ENCODE peak calls at places on chromosomes 7 and 10, in seven cellular contexts. One of them, this sample, is unnamed. For H3K4me1, the result is how much of the 10 kb centered on the place peaks cover.

GRCh38 chr10:31647861-31648260 is 280.8 kb downstream of the ARHGAP12 start:
- DNase-seq in A673: no peak
- DNase-seq in neural progenitor cell: no peak
- DNase-seq in thoracic aorta: no peak
- DNase-seq in cardiac muscle cell: no peak
- DNase-seq in CD8-positive, alpha-beta T cell: no peak
- DNase-seq in colonic mucosa: no peak
- DNase-seq in this sample: no peak

GRCh38 chr7:36906448-36906847 is 182.2 kb upstream of the AOAH start:
- DNase-seq in colonic mucosa: no peak
- DNase-seq in cardiac muscle cell: no peak
- DNase-seq in A673: no peak
- DNase-seq in thoracic aorta: no peak
- DNase-seq in CD8-positive, alpha-beta T cell: no peak
- DNase-seq in neural progenitor cell: no peak
- DNase-seq in this sample: no peak

GRCh38 chr7:142587578-142588191 is 161.6 kb upstream of the PRSS1 start:
- DNase-seq in thoracic aorta: no peak
- DNase-seq in colonic mucosa: peak
- DNase-seq in A673: peak
- DNase-seq in CD8-positive, alpha-beta T cell: no peak
- DNase-seq in neural progenitor cell: peak
- DNase-seq in cardiac muscle cell: peak
- DNase-seq in this sample: peak

GRCh38 chr10:114393482-114393881 is 10.8 kb downstream of the AFAP1L2 start:
- DNase-seq in A673: no peak
- DNase-seq in cardiac muscle cell: no peak
- DNase-seq in thoracic aorta: no peak
- DNase-seq in colonic mucosa: no peak
- DNase-seq in neural progenitor cell: no peak
- DNase-seq in CD8-positive, alpha-beta T cell: no peak
- DNase-seq in this sample: no peak

GRCh38 chr7:29893351-29894005 is 87.2 kb downstream of the WIPF3 start:
- DNase-seq in thoracic aorta: no peak
- DNase-seq in cardiac muscle cell: no peak
- DNase-seq in neural progenitor cell: no peak
- DNase-seq in CD8-positive, alpha-beta T cell: no peak
- DNase-seq in A673: no peak
- DNase-seq in colonic mucosa: no peak
- DNase-seq in this sample: no peak

GRCh38 chr10:125062244-125063208 is 97.8 kb downstream of the CTBP2 start:
- DNase-seq in thoracic aorta: no peak
- DNase-seq in cardiac muscle cell: peak
- DNase-seq in colonic mucosa: no peak
- DNase-seq in CD8-positive, alpha-beta T cell: no peak
- DNase-seq in neural progenitor cell: no peak
- DNase-seq in A673: no peak
- DNase-seq in this sample: no peak

GRCh38 chr10:75197906-75198305 is 12.7 kb upstream of the VDAC2 start:
- DNase-seq in neural progenitor cell: peak
- DNase-seq in colonic mucosa: no peak
- DNase-seq in thoracic aorta: no peak
- DNase-seq in A673: no peak
- DNase-seq in cardiac muscle cell: no peak
- DNase-seq in CD8-positive, alpha-beta T cell: no peak
- DNase-seq in this sample: no peak

GRCh38 chr10:58951750-58952149 is 224.7 kb upstream of the PHYHIPL start:
- DNase-seq in neural progenitor cell: no peak
- DNase-seq in CD8-positive, alpha-beta T cell: no peak
- DNase-seq in cardiac muscle cell: peak
- DNase-seq in A673: no peak
- DNase-seq in colonic mucosa: no peak
- DNase-seq in thoracic aorta: no peak
- DNase-seq in this sample: peak

DNA sequence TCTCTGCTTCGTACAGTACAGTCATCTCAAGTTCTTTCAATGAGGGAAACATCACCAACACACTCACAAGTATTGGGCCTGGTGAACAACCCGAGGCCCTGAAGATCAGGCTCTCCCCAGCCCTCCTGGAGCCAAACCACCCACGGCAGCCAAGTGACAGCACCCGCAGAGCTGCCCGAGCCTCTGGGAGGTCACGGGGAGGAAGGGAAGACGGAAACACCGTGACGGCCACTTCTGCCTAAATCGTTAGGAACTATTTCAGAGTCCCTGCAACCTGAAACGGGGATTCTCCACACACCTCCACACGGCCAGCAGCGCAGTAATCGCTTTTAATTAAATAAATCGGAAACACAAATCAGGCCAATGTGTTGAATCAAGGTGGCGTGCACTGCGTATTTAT is 222.6 kb downstream of the MAD1L1 start:
- DNase-seq in colonic mucosa: no peak
- DNase-seq in A673: no peak
- DNase-seq in cardiac muscle cell: no peak
- DNase-seq in thoracic aorta: no peak
- DNase-seq in CD8-positive, alpha-beta T cell: no peak
- DNase-seq in neural progenitor cell: no peak
- DNase-seq in this sample: no peak
- H3K4me1 ChIP-seq in colonic mucosa: under half
- H3K4me1 ChIP-seq in A673: under half
- H3K4me1 ChIP-seq in cardiac muscle cell: under half
- H3K4me1 ChIP-seq in thoracic aorta: under half
- H3K4me1 ChIP-seq in CD8-positive, alpha-beta T cell: under half
- H3K4me1 ChIP-seq in neural progenitor cell: under half
- H3K4me1 ChIP-seq in this sample: under half

DNA sequence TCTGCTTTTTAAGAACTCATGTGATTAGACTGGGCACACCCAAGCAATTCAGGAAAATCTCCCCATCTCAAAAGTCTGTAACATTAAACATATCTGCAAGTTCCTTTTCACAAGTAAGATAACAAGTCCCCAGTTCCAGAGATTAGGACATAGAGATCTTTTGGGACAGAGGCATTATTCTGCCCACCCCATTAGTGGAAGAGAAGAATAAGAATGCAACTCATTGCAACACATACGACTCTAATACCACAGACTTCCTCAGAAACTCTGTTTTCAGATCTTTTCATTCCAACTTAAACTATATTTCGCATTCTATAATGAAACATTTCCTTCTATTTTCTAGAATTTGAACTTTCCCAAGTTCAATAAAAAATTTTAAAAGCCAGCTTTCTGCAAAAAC is 137.7 kb downstream of the SEMA3C start:
- DNase-seq in CD8-positive, alpha-beta T cell: no peak
- DNase-seq in thoracic aorta: no peak
- DNase-seq in colonic mucosa: no peak
- DNase-seq in cardiac muscle cell: no peak
- DNase-seq in A673: no peak
- DNase-seq in neural progenitor cell: no peak
- DNase-seq in this sample: peak
- H3K4me1 ChIP-seq in CD8-positive, alpha-beta T cell: under half
- H3K4me1 ChIP-seq in thoracic aorta: half or more
- H3K4me1 ChIP-seq in colonic mucosa: under half
- H3K4me1 ChIP-seq in cardiac muscle cell: under half
- H3K4me1 ChIP-seq in A673: under half
- H3K4me1 ChIP-seq in neural progenitor cell: under half
- H3K4me1 ChIP-seq in this sample: half or more

GRCh38 chr7:159094919-159095915 is 49.5 kb downstream of the VIPR2 start:
- DNase-seq in neural progenitor cell: no peak
- DNase-seq in CD8-positive, alpha-beta T cell: no peak
- DNase-seq in thoracic aorta: no peak
- DNase-seq in colonic mucosa: no peak
- DNase-seq in A673: no peak
- DNase-seq in cardiac muscle cell: no peak
- DNase-seq in this sample: no peak
- H3K4me1 ChIP-seq in neural progenitor cell: under half
- H3K4me1 ChIP-seq in CD8-positive, alpha-beta T cell: under half
- H3K4me1 ChIP-seq in thoracic aorta: half or more
- H3K4me1 ChIP-seq in colonic mucosa: under half
- H3K4me1 ChIP-seq in A673: under half
- H3K4me1 ChIP-seq in cardiac muscle cell: under half
- H3K4me1 ChIP-seq in this sample: under half

GRCh38 chr10:132542086-132542775 is 4.6 kb downstream of the INPP5A start:
- DNase-seq in thoracic aorta: peak
- DNase-seq in A673: no peak
- DNase-seq in colonic mucosa: no peak
- DNase-seq in cardiac muscle cell: no peak
- DNase-seq in neural progenitor cell: no peak
- DNase-seq in CD8-positive, alpha-beta T cell: no peak
- DNase-seq in this sample: no peak
- H3K4me1 ChIP-seq in thoracic aorta: half or more
- H3K4me1 ChIP-seq in A673: under half
- H3K4me1 ChIP-seq in colonic mucosa: under half
- H3K4me1 ChIP-seq in cardiac muscle cell: under half
- H3K4me1 ChIP-seq in neural progenitor cell: under half
- H3K4me1 ChIP-seq in CD8-positive, alpha-beta T cell: half or more
- H3K4me1 ChIP-seq in this sample: under half

DNA sequence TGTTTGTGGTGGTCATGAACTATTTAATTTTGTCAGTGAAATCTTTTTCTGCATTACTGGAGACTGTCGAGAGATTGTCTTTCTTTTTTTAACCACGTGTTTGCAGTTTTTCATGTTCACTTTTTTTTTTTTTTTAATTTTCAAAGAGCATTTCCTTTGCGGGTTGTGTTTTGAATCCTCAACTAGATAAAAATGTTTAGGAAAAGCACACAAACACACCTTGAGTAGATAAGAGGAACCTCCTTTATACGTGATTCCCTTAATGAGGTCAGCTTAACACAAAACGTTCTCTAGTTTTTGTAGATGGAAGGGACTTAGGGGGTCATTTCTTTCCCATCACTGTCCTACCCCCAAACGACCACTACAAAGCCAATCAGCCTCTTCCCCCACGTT is 1.1 kb downstream of the SUV39H2 start:
- DNase-seq in colonic mucosa: no peak
- DNase-seq in CD8-positive, alpha-beta T cell: no peak
- DNase-seq in cardiac muscle cell: no peak
- DNase-seq in neural progenitor cell: no peak
- DNase-seq in thoracic aorta: no peak
- DNase-seq in A673: no peak
- DNase-seq in this sample: no peak
- H3K4me1 ChIP-seq in colonic mucosa: under half
- H3K4me1 ChIP-seq in CD8-positive, alpha-beta T cell: under half
- H3K4me1 ChIP-seq in cardiac muscle cell: under half
- H3K4me1 ChIP-seq in neural progenitor cell: under half
- H3K4me1 ChIP-seq in thoracic aorta: under half
- H3K4me1 ChIP-seq in A673: under half
- H3K4me1 ChIP-seq in this sample: under half

GRCh38 chr7:2237109-2237602 is 4.4 kb upstream of the MAD1L1 start:
- DNase-seq in cardiac muscle cell: no peak
- DNase-seq in colonic mucosa: peak
- DNase-seq in CD8-positive, alpha-beta T cell: no peak
- DNase-seq in A673: no peak
- DNase-seq in thoracic aorta: no peak
- DNase-seq in neural progenitor cell: no peak
- DNase-seq in this sample: no peak

GRCh38 chr7:2241580-2242540 is at the start of the genes MRM2 and NUDT1:
- DNase-seq in CD8-positive, alpha-beta T cell: peak
- DNase-seq in colonic mucosa: peak
- DNase-seq in cardiac muscle cell: peak
- DNase-seq in thoracic aorta: peak
- DNase-seq in A673: peak
- DNase-seq in neural progenitor cell: peak
- DNase-seq in this sample: peak

GRCh38 chr7:2243483-2243840 is 1.4 kb downstream of the NUDT1 start:
- DNase-seq in neural progenitor cell: no peak
- DNase-seq in colonic mucosa: no peak
- DNase-seq in A673: no peak
- DNase-seq in thoracic aorta: no peak
- DNase-seq in cardiac muscle cell: no peak
- DNase-seq in CD8-positive, alpha-beta T cell: no peak
- DNase-seq in this sample: peak

GRCh38 chr7:2242541-2243482 is 786 bp downstream of the NUDT1 start:
- DNase-seq in CD8-positive, alpha-beta T cell: no peak
- DNase-seq in neural progenitor cell: peak
- DNase-seq in thoracic aorta: no peak
- DNase-seq in cardiac muscle cell: no peak
- DNase-seq in A673: peak
- DNase-seq in colonic mucosa: peak
- DNase-seq in this sample: peak

DNA sequence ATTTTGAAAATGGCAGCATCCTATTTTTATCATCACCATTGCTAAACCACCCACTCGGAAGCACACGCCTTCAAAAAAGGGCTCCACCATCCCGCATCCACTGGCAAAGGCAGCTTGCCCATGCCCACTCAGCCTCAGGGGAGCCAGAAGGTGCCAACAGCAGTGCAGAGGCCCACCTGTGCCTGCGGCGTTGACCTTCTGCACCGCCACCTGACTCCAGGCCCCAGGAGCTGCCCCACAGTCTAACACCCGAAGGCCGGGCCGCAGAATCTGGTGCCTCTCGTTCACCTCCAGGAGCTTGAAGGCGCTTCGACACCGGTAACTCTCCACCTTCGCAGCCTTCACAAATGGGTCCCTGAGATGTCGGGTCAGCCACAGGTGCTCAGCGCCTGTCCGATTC is 2.8 kb downstream of the MRM2 start:
- DNase-seq in neural progenitor cell: no peak
- DNase-seq in A673: no peak
- DNase-seq in thoracic aorta: no peak
- DNase-seq in cardiac muscle cell: no peak
- DNase-seq in colonic mucosa: no peak
- DNase-seq in CD8-positive, alpha-beta T cell: no peak
- DNase-seq in this sample: no peak
- H3K4me1 ChIP-seq in neural progenitor cell: under half
- H3K4me1 ChIP-seq in A673: under half
- H3K4me1 ChIP-seq in thoracic aorta: under half
- H3K4me1 ChIP-seq in cardiac muscle cell: under half
- H3K4me1 ChIP-seq in colonic mucosa: under half
- H3K4me1 ChIP-seq in CD8-positive, alpha-beta T cell: under half
- H3K4me1 ChIP-seq in this sample: under half

GRCh38 chr10:44963772-44964633 is 4.4 kb downstream of the RASSF4 start:
- DNase-seq in neural progenitor cell: peak
- DNase-seq in colonic mucosa: peak
- DNase-seq in cardiac muscle cell: no peak
- DNase-seq in A673: no peak
- DNase-seq in thoracic aorta: no peak
- DNase-seq in CD8-positive, alpha-beta T cell: no peak
- DNase-seq in this sample: no peak
- H3K4me1 ChIP-seq in neural progenitor cell: under half
- H3K4me1 ChIP-seq in colonic mucosa: under half
- H3K4me1 ChIP-seq in cardiac muscle cell: half or more
- H3K4me1 ChIP-seq in A673: under half
- H3K4me1 ChIP-seq in thoracic aorta: half or more
- H3K4me1 ChIP-seq in CD8-positive, alpha-beta T cell: under half
- H3K4me1 ChIP-seq in this sample: under half

This sample was measured in GM23248.